ENCODE peak calls at places on chromosomes 4 and X, in six cellular contexts. One of them, this sample, is unnamed.
A peak's percentile ranks its signal among the peaks of the same experiment; 100 is the strongest.

GRCh38 chrX:50756276-50756675 is 57.7 kb downstream of the SHROOM4 start:
- DNase-seq in upper lobe of right lung: no peak
- DNase-seq in GM23338: no peak
- DNase-seq in stomach: no peak
- DNase-seq in cardiac fibroblast: no peak
- DNase-seq in NB4: no peak
- DNase-seq in this sample: no peak

GRCh38 chr4:150781108-150781663 is 199.2 kb downstream of the MAB21L2 start:
- DNase-seq in upper lobe of right lung: no peak
- DNase-seq in stomach: no peak
- DNase-seq in NB4: no peak
- DNase-seq in GM23338: no peak
- DNase-seq in cardiac fibroblast: no peak
- DNase-seq in this sample: no peak

GRCh38 chr4:3413675-3414420 is 27.9 kb upstream of the HGFAC start:
- DNase-seq in NB4: no peak
- DNase-seq in upper lobe of right lung: peak; percentile 49
- DNase-seq in GM23338: no peak
- DNase-seq in cardiac fibroblast: no peak
- DNase-seq in stomach: no peak
- DNase-seq in this sample: no peak

GRCh38 chrX:79325263-79325958 is 41.7 kb downstream of the ITM2A start:
- DNase-seq in upper lobe of right lung: no peak
- DNase-seq in stomach: no peak
- DNase-seq in NB4: no peak
- DNase-seq in cardiac fibroblast: no peak
- DNase-seq in GM23338: peak; percentile 17
- DNase-seq in this sample: no peak

GRCh38 chr4:187732524-187732923 is 263.0 kb upstream of the ZFP42 start:
- DNase-seq in cardiac fibroblast: peak; percentile 45
- DNase-seq in GM23338: no peak
- DNase-seq in upper lobe of right lung: no peak
- DNase-seq in NB4: no peak
- DNase-seq in stomach: no peak
- DNase-seq in this sample: no peak

GRCh38 chr4:101157415-101158135 is 189.8 kb downstream of the PPP3CA start:
- DNase-seq in stomach: no peak
- DNase-seq in NB4: no peak
- DNase-seq in upper lobe of right lung: no peak
- DNase-seq in cardiac fibroblast: peak; percentile 66
- DNase-seq in GM23338: no peak
- DNase-seq in this sample: no peak

GRCh38 chrX:15834827-15835595 is 19.6 kb downstream of the AP1S2 start:
- DNase-seq in upper lobe of right lung: no peak
- DNase-seq in GM23338: no peak
- DNase-seq in cardiac fibroblast: peak; percentile 13
- DNase-seq in NB4: no peak
- DNase-seq in stomach: no peak
- DNase-seq in this sample: no peak

GRCh38 chr4:124738994-124739393 is 26.5 kb upstream of the ANKRD50 start:
- DNase-seq in GM23338: peak; percentile 85
- DNase-seq in stomach: no peak
- DNase-seq in upper lobe of right lung: no peak
- DNase-seq in cardiac fibroblast: no peak
- DNase-seq in NB4: no peak
- DNase-seq in this sample: no peak

GRCh38 chrX:125203737-125204578 is 115.7 kb upstream of the TEX13C start:
- DNase-seq in cardiac fibroblast: peak; percentile 1
- DNase-seq in stomach: no peak
- DNase-seq in upper lobe of right lung: peak; percentile 56
- DNase-seq in GM23338: peak; percentile 59
- DNase-seq in NB4: no peak
- DNase-seq in this sample: no peak

GRCh38 chr4:169263791-169264392 is 6.9 kb downstream of the SH3RF1 start:
- DNase-seq in stomach: peak; percentile 60
- DNase-seq in upper lobe of right lung: no peak
- DNase-seq in NB4: no peak
- DNase-seq in GM23338: no peak
- DNase-seq in cardiac fibroblast: no peak
- DNase-seq in this sample: no peak

GRCh38 chr4:103754844-103755243 is 35.1 kb upstream of the TACR3 start:
- DNase-seq in NB4: peak; percentile 17
- DNase-seq in upper lobe of right lung: no peak
- DNase-seq in stomach: peak; percentile 36
- DNase-seq in cardiac fibroblast: peak; percentile 0
- DNase-seq in GM23338: no peak
- DNase-seq in this sample: peak; percentile 69

GRCh38 chr4:167234388-167234881 is at the start of gene SPOCK3:
- DNase-seq in cardiac fibroblast: peak; percentile 31
- DNase-seq in upper lobe of right lung: peak; percentile 70
- DNase-seq in NB4: no peak
- DNase-seq in stomach: peak; percentile 44
- DNase-seq in GM23338: peak; percentile 71
- DNase-seq in this sample: peak; percentile 37

GRCh38 chrX:68685722-68686683 is 38.5 kb downstream of the STARD8 start:
- DNase-seq in NB4: peak; percentile 93
- DNase-seq in upper lobe of right lung: peak; percentile 73
- DNase-seq in cardiac fibroblast: peak; percentile 85
- DNase-seq in stomach: no peak
- DNase-seq in GM23338: peak; percentile 72
- DNase-seq in this sample: no peak

GRCh38 chrX:75522565-75523411 is at the start of gene ZDHHC15:
- DNase-seq in stomach: peak; percentile 55
- DNase-seq in NB4: peak; percentile 2
- DNase-seq in cardiac fibroblast: peak; percentile 2
- DNase-seq in GM23338: peak; percentile 73
- DNase-seq in upper lobe of right lung: peak; percentile 83
- DNase-seq in this sample: peak; percentile 20

GRCh38 chr4:56979674-56980073 is 978 bp downstream of the POLR2B start:
- DNase-seq in GM23338: peak; percentile 46
- DNase-seq in cardiac fibroblast: peak; percentile 48
- DNase-seq in upper lobe of right lung: no peak
- DNase-seq in stomach: no peak
- DNase-seq in NB4: peak; percentile 65
- DNase-seq in this sample: no peak

GRCh38 chrX:98627645-98628044 is 1743.9 kb downstream of the RPA4 start:
- DNase-seq in stomach: no peak
- DNase-seq in NB4: no peak
- DNase-seq in cardiac fibroblast: no peak
- DNase-seq in GM23338: no peak
- DNase-seq in upper lobe of right lung: no peak
- DNase-seq in this sample: no peak

GRCh38 chrX:87621697-87622096 is 104.1 kb downstream of the KLHL4 start:
- DNase-seq in stomach: no peak
- DNase-seq in upper lobe of right lung: no peak
- DNase-seq in cardiac fibroblast: peak; percentile 66
- DNase-seq in GM23338: no peak
- DNase-seq in NB4: no peak
- DNase-seq in this sample: no peak

GRCh38 chrX:18173494-18174180 is 47.0 kb downstream of the BEND2 start:
- DNase-seq in stomach: no peak
- DNase-seq in cardiac fibroblast: no peak
- DNase-seq in upper lobe of right lung: no peak
- DNase-seq in NB4: no peak
- DNase-seq in GM23338: no peak
- DNase-seq in this sample: no peak

GRCh38 chr4:64144994-64145393 is 264.3 kb downstream of the TECRL start:
- DNase-seq in cardiac fibroblast: no peak
- DNase-seq in GM23338: no peak
- DNase-seq in upper lobe of right lung: no peak
- DNase-seq in stomach: peak; percentile 60
- DNase-seq in NB4: no peak
- DNase-seq in this sample: peak; percentile 30

GRCh38 chrX:110013968-110014367 is 11.1 kb downstream of the TMEM164 start:
- DNase-seq in cardiac fibroblast: no peak
- DNase-seq in upper lobe of right lung: no peak
- DNase-seq in stomach: no peak
- DNase-seq in NB4: no peak
- DNase-seq in GM23338: no peak
- DNase-seq in this sample: no peak

GRCh38 chrX:154374361-154375155 is at the start of gene FLNA:
- DNase-seq in cardiac fibroblast: no peak
- DNase-seq in upper lobe of right lung: no peak
- DNase-seq in NB4: peak; percentile 37
- DNase-seq in GM23338: peak; percentile 69
- DNase-seq in stomach: peak; percentile 53
- DNase-seq in this sample: no peak

GRCh38 chrX:13007519-13008188 is 32.7 kb downstream of the TMSB4X start:
- DNase-seq in upper lobe of right lung: no peak
- DNase-seq in stomach: no peak
- DNase-seq in NB4: no peak
- DNase-seq in cardiac fibroblast: peak; percentile 61
- DNase-seq in GM23338: no peak
- DNase-seq in this sample: no peak

DNA sequence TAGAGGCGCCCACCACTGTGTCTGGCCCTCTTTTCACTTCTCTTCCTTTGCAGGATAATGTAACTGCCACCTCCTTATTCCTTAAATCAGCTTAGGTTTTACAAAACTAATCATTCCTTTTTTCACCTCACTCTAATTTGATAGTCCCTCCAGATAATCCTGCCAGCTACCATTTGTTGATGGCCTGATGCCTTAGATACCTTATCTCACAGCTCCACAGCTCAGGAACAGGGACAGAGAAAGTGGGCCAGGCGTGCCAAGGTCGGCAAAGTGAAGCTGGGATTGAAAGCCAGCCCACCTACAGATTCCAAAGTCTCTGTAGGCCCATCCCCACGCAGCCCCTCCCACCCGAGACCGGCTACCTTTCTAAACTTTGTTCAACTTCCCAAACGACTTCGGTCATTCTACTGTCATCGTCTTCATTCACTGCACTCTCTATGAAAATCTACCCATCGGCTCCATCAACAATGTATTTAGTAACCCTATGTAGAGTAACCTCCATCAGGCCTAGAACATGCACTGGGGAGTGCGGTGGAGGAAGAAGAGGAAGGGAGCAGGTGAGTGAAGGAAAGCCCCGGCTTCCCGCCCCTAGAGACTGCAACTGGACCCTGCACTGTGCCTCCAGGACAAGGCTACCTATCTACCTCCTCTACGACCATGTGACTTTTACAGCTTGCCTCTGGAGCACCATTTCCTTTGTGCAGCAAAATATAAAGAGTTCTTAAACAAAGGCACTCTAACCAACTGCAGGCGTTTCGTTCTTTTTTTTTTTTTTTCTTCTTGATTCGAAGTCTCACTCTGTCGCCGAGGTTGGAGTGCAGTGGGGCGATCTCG is 1.5 kb downstream of the CASP6 start:
- DNase-seq in GM23338: peak; percentile 58
- DNase-seq in cardiac fibroblast: peak; percentile 11
- DNase-seq in stomach: no peak
- DNase-seq in upper lobe of right lung: no peak
- DNase-seq in NB4: peak; percentile 7
- DNase-seq in this sample: no peak
- H3K4me3 ChIP-seq in GM23338: peak overlapping the region; percentile 92
- H3K4me3 ChIP-seq in cardiac fibroblast: peak overlapping the region; percentile 87
- H3K4me3 ChIP-seq in stomach: peak overlapping the region; percentile 82
- H3K4me3 ChIP-seq in upper lobe of right lung: peak overlapping the region; percentile 75
- H3K4me3 ChIP-seq in NB4: peak overlapping the region; percentile 72
- H3K4me3 ChIP-seq in this sample: peak overlapping the region; percentile 76

GRCh38 chrX:117508021-117508420 is 608.6 kb downstream of the KLHL13 start:
- DNase-seq in upper lobe of right lung: no peak
- DNase-seq in cardiac fibroblast: no peak
- DNase-seq in stomach: no peak
- DNase-seq in GM23338: no peak
- DNase-seq in NB4: no peak
- DNase-seq in this sample: no peak

GRCh38 chrX:117511379-117511778 is 605.2 kb downstream of the KLHL13 start:
- DNase-seq in upper lobe of right lung: no peak
- DNase-seq in stomach: no peak
- DNase-seq in GM23338: no peak
- DNase-seq in NB4: no peak
- DNase-seq in cardiac fibroblast: no peak
- DNase-seq in this sample: no peak

DNA sequence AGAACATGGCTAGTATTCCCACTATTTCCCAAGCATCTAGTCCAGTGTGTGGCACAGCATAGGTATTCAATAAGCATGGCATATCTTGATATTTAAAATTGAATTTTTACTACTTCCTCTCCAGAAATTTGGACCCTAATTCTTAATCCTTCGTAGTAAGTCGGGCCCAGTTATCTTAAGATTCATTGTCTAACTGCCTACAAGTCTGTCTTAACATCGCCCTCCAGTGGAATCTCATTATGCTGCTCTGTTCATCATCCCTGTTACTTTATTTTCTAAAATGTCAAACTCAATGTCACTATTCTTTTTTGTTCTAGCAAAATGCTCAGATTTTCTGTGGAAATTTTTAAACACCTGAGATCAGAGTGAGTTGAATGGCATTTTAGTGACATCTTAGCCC is 606.2 kb downstream of the KLHL13 start:
- DNase-seq in stomach: no peak
- DNase-seq in GM23338: peak; percentile 53
- DNase-seq in upper lobe of right lung: no peak
- DNase-seq in NB4: peak; percentile 11
- DNase-seq in cardiac fibroblast: no peak
- DNase-seq in this sample: no peak
- TF ChIP-seq CTCF in stomach: no peak
- TF ChIP-seq CTCF in GM23338: peak; percentile 63
- TF ChIP-seq CTCF in upper lobe of right lung: no peak
- TF ChIP-seq CTCF in NB4: no peak
- TF ChIP-seq CTCF in cardiac fibroblast: no peak
- TF ChIP-seq CTCF in this sample: no peak

DNA sequence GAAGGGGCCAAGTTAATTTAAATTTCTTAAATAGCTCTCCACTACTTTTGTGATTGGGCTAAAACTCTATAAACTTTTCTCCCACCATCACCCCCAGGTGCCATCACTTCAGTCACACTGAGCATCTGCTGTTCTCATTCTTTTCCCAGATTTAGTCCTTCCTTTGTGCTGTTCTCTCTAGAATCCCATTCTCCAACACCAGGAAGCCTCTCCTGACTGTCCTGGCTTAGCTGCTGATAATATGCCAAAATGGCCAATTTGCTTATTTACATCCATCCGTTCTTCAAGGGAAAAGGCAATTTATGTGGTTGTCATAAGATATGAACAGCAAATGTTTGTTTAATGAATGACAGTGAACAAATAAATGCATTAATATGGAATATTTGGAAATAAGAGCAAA is 44.1 kb downstream of the FGFBP1 start:
- DNase-seq in upper lobe of right lung: no peak
- DNase-seq in stomach: no peak
- DNase-seq in cardiac fibroblast: no peak
- DNase-seq in NB4: no peak
- DNase-seq in GM23338: no peak
- DNase-seq in this sample: no peak
- H3K4me3 ChIP-seq in upper lobe of right lung: no peak overlapping the region
- H3K4me3 ChIP-seq in stomach: no peak overlapping the region
- H3K4me3 ChIP-seq in cardiac fibroblast: no peak overlapping the region
- H3K4me3 ChIP-seq in NB4: no peak overlapping the region
- H3K4me3 ChIP-seq in GM23338: no peak overlapping the region
- H3K4me3 ChIP-seq in this sample: no peak overlapping the region

DNA sequence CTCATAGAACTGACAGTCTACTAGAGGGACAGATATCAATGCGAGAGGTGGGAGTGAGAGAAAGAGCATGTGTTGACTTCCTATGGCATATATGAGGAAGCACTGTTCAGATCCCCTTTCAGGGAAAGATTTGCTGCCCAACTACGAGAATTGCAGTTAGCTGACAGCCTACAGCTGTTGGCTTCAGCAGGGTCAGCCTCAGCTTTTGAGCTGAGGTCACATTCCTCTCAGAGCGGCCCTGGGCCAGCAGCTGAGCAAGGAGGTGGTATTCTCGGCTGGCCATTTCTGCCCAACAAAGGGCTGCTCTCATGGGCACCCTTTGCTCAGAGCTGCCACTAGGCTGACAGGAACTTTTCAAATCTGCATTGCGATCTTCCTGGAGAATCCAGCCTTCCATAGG is 580.2 kb downstream of the MID1IP1 start:
- DNase-seq in GM23338: no peak
- DNase-seq in NB4: no peak
- DNase-seq in upper lobe of right lung: no peak
- DNase-seq in stomach: no peak
- DNase-seq in cardiac fibroblast: no peak
- DNase-seq in this sample: no peak
- TF ChIP-seq CTCF in GM23338: no peak
- TF ChIP-seq CTCF in NB4: no peak
- TF ChIP-seq CTCF in upper lobe of right lung: no peak
- TF ChIP-seq CTCF in stomach: no peak
- TF ChIP-seq CTCF in cardiac fibroblast: no peak
- TF ChIP-seq CTCF in this sample: no peak

This sample was measured in retinal pigment epithelial cell.